ENCODE peak calls at places on chromosomes 16 and 17, in eight cellular contexts. One of them, this sample, is unnamed.
A peak's percentile ranks its signal among the peaks of the same experiment; 100 is the strongest.

GRCh38 chr17:27354491-27355081 is 60.7 kb downstream of the WSB1 start:
- DNase-seq in testis: no peak
- DNase-seq in endothelial cell of umbilical vein: no peak
- DNase-seq in tibial nerve: no peak
- DNase-seq in suprapubic skin: no peak
- DNase-seq in uterus: no peak
- DNase-seq in Peyer's patch: no peak
- DNase-seq in gastrocnemius medialis: no peak
- DNase-seq in this sample: no peak

GRCh38 chr17:79837888-79838540 is 1.2 kb downstream of the CBX4 start:
- DNase-seq in testis: no peak
- DNase-seq in endothelial cell of umbilical vein: no peak
- DNase-seq in tibial nerve: no peak
- DNase-seq in suprapubic skin: no peak
- DNase-seq in uterus: no peak
- DNase-seq in Peyer's patch: no peak
- DNase-seq in gastrocnemius medialis: no peak
- DNase-seq in this sample: no peak

GRCh38 chr17:27871407-27871806 is 21.8 kb downstream of the LYRM9 start:
- DNase-seq in testis: no peak
- DNase-seq in endothelial cell of umbilical vein: no peak
- DNase-seq in tibial nerve: no peak
- DNase-seq in suprapubic skin: no peak
- DNase-seq in uterus: no peak
- DNase-seq in Peyer's patch: peak; percentile 68
- DNase-seq in gastrocnemius medialis: no peak
- DNase-seq in this sample: no peak

GRCh38 chr17:12973496-12974318 is 44.1 kb downstream of the ELAC2 start:
- DNase-seq in testis: peak; percentile 28
- DNase-seq in endothelial cell of umbilical vein: no peak
- DNase-seq in tibial nerve: no peak
- DNase-seq in suprapubic skin: no peak
- DNase-seq in uterus: peak; percentile 28
- DNase-seq in Peyer's patch: no peak
- DNase-seq in gastrocnemius medialis: no peak
- DNase-seq in this sample: no peak

GRCh38 chr16:81717662-81718189 is 61.4 kb upstream of the PLCG2 start:
- DNase-seq in testis: no peak
- DNase-seq in endothelial cell of umbilical vein: peak; percentile 70
- DNase-seq in tibial nerve: no peak
- DNase-seq in suprapubic skin: no peak
- DNase-seq in uterus: no peak
- DNase-seq in Peyer's patch: no peak
- DNase-seq in gastrocnemius medialis: no peak
- DNase-seq in this sample: no peak

GRCh38 chr16:67399218-67399733 is 6.0 kb upstream of the TPPP3 start:
- DNase-seq in testis: peak; percentile 53
- DNase-seq in endothelial cell of umbilical vein: peak; percentile 47
- DNase-seq in tibial nerve: no peak
- DNase-seq in suprapubic skin: peak; percentile 72
- DNase-seq in uterus: peak; percentile 56
- DNase-seq in Peyer's patch: peak; percentile 74
- DNase-seq in gastrocnemius medialis: no peak
- DNase-seq in this sample: no peak

GRCh38 chr17:77420804-77421634 is 280.2 kb downstream of the SEC14L1 start:
- DNase-seq in testis: peak; percentile 70
- DNase-seq in endothelial cell of umbilical vein: peak; percentile 42
- DNase-seq in tibial nerve: no peak
- DNase-seq in suprapubic skin: no peak
- DNase-seq in uterus: peak; percentile 84
- DNase-seq in Peyer's patch: no peak
- DNase-seq in gastrocnemius medialis: peak; percentile 70
- DNase-seq in this sample: no peak

GRCh38 chr16:85056211-85056748 is 28.7 kb downstream of the KIAA0513 start:
- DNase-seq in testis: no peak
- DNase-seq in endothelial cell of umbilical vein: peak; percentile 35
- DNase-seq in tibial nerve: no peak
- DNase-seq in suprapubic skin: no peak
- DNase-seq in uterus: peak; percentile 28
- DNase-seq in Peyer's patch: no peak
- DNase-seq in gastrocnemius medialis: no peak
- DNase-seq in this sample: no peak

GRCh38 chr17:36089888-36090836 is at the start of gene CCL3:
- DNase-seq in testis: no peak
- DNase-seq in endothelial cell of umbilical vein: no peak
- DNase-seq in tibial nerve: peak; percentile 28
- DNase-seq in suprapubic skin: no peak
- DNase-seq in uterus: no peak
- DNase-seq in Peyer's patch: no peak
- DNase-seq in gastrocnemius medialis: no peak
- DNase-seq in this sample: no peak

GRCh38 chr16:84272740-84273320 is 21.8 kb upstream of the WFDC1 start:
- DNase-seq in testis: no peak
- DNase-seq in endothelial cell of umbilical vein: no peak
- DNase-seq in tibial nerve: no peak
- DNase-seq in suprapubic skin: no peak
- DNase-seq in uterus: no peak
- DNase-seq in Peyer's patch: no peak
- DNase-seq in gastrocnemius medialis: no peak
- DNase-seq in this sample: no peak

GRCh38 chr16:87248704-87249103 is 68.5 kb downstream of the C16orf95 start:
- DNase-seq in testis: no peak
- DNase-seq in endothelial cell of umbilical vein: no peak
- DNase-seq in tibial nerve: no peak
- DNase-seq in suprapubic skin: no peak
- DNase-seq in uterus: no peak
- DNase-seq in Peyer's patch: no peak
- DNase-seq in gastrocnemius medialis: no peak
- DNase-seq in this sample: no peak

GRCh38 chr16:87824991-87825841 is 44.1 kb downstream of the SLC7A5 start:
- DNase-seq in testis: no peak
- DNase-seq in endothelial cell of umbilical vein: no peak
- DNase-seq in tibial nerve: no peak
- DNase-seq in suprapubic skin: no peak
- DNase-seq in uterus: no peak
- DNase-seq in Peyer's patch: no peak
- DNase-seq in gastrocnemius medialis: no peak
- DNase-seq in this sample: no peak

GRCh38 chr17:29682054-29682453 is 59.3 kb upstream of the CORO6 start:
- DNase-seq in testis: no peak
- DNase-seq in endothelial cell of umbilical vein: peak; percentile 41
- DNase-seq in tibial nerve: no peak
- DNase-seq in suprapubic skin: no peak
- DNase-seq in uterus: no peak
- DNase-seq in Peyer's patch: no peak
- DNase-seq in gastrocnemius medialis: no peak
- DNase-seq in this sample: no peak

GRCh38 chr17:64202683-64203430 is 60.2 kb downstream of the TEX2 start:
- DNase-seq in testis: no peak
- DNase-seq in endothelial cell of umbilical vein: no peak
- DNase-seq in tibial nerve: no peak
- DNase-seq in suprapubic skin: no peak
- DNase-seq in uterus: no peak
- DNase-seq in Peyer's patch: no peak
- DNase-seq in gastrocnemius medialis: peak; percentile 80
- DNase-seq in this sample: no peak

GRCh38 chr17:65797809-65798208 is 236.4 kb upstream of the AXIN2 start:
- DNase-seq in testis: no peak
- DNase-seq in endothelial cell of umbilical vein: peak; percentile 5
- DNase-seq in tibial nerve: no peak
- DNase-seq in suprapubic skin: no peak
- DNase-seq in uterus: no peak
- DNase-seq in Peyer's patch: no peak
- DNase-seq in gastrocnemius medialis: no peak
- DNase-seq in this sample: no peak

GRCh38 chr16:12199524-12199923 is 223.0 kb downstream of the SNX29 start:
- DNase-seq in testis: no peak
- DNase-seq in endothelial cell of umbilical vein: no peak
- DNase-seq in tibial nerve: no peak
- DNase-seq in suprapubic skin: no peak
- DNase-seq in uterus: no peak
- DNase-seq in Peyer's patch: no peak
- DNase-seq in gastrocnemius medialis: no peak
- DNase-seq in this sample: no peak

GRCh38 chr16:67201411-67202345 is 2.7 kb downstream of the ELMO3 start:
- DNase-seq in testis: no peak
- DNase-seq in endothelial cell of umbilical vein: no peak
- DNase-seq in tibial nerve: no peak
- DNase-seq in suprapubic skin: no peak
- DNase-seq in uterus: no peak
- DNase-seq in Peyer's patch: no peak
- DNase-seq in gastrocnemius medialis: no peak
- DNase-seq in this sample: no peak

GRCh38 chr16:51408357-51408756 is 257.3 kb upstream of the SALL1 start:
- DNase-seq in testis: no peak
- DNase-seq in endothelial cell of umbilical vein: peak; percentile 3
- DNase-seq in tibial nerve: no peak
- DNase-seq in suprapubic skin: no peak
- DNase-seq in uterus: no peak
- DNase-seq in Peyer's patch: no peak
- DNase-seq in gastrocnemius medialis: no peak
- DNase-seq in this sample: no peak

GRCh38 chr16:73753931-73754330 is 542.7 kb upstream of the PSMD7 start:
- DNase-seq in testis: no peak
- DNase-seq in endothelial cell of umbilical vein: no peak
- DNase-seq in tibial nerve: no peak
- DNase-seq in suprapubic skin: no peak
- DNase-seq in uterus: no peak
- DNase-seq in Peyer's patch: no peak
- DNase-seq in gastrocnemius medialis: no peak
- DNase-seq in this sample: no peak

GRCh38 chr17:4542726-4543191 is 12.4 kb downstream of the MYBBP1A start:
- DNase-seq in testis: no peak
- DNase-seq in endothelial cell of umbilical vein: no peak
- DNase-seq in tibial nerve: no peak
- DNase-seq in suprapubic skin: no peak
- DNase-seq in uterus: no peak
- DNase-seq in Peyer's patch: no peak
- DNase-seq in gastrocnemius medialis: no peak
- DNase-seq in this sample: no peak

GRCh38 chr16:23857256-23857891 is 21.6 kb downstream of the PRKCB start:
- DNase-seq in testis: no peak
- DNase-seq in endothelial cell of umbilical vein: no peak
- DNase-seq in tibial nerve: no peak
- DNase-seq in suprapubic skin: no peak
- DNase-seq in uterus: no peak
- DNase-seq in Peyer's patch: no peak
- DNase-seq in gastrocnemius medialis: no peak
- DNase-seq in this sample: no peak
- TF ChIP-seq POLR2A in testis: no peak
- TF ChIP-seq POLR2A in endothelial cell of umbilical vein: no peak
- TF ChIP-seq POLR2A in tibial nerve: no peak
- TF ChIP-seq POLR2A in suprapubic skin: no peak
- TF ChIP-seq POLR2A in uterus: no peak
- TF ChIP-seq POLR2A in Peyer's patch: no peak
- TF ChIP-seq POLR2A in gastrocnemius medialis: no peak
- TF ChIP-seq POLR2A in this sample: no peak

DNA sequence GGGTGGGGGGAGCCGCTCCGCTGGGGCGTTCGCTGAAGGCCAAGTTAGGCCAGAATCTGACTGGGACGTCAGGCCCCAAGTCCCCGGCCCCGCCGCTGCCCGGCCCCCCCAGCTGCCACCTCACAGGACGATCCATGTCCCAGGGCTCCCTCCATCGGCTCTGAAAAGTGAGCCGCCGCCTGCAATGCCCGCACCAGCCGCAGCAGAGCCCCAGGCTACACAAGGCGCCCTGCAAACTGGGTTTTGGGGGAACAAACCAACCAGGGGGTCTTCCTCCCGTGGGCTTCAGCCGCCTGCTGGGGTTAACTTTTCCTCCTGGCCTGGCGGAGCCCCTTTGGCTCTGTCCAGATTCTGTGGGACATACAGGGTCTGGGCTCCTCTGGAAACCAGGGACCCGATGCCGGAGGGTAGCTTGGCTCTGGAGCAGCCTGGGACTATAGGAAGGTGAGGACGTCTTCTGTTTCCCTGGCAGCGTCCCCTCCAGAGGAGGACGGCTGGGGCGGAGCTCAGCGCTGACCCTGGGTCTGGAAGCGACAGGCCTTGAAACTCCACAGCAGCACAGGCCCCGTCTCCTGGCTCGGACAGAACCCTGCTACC is 835 bp downstream of the NME4 start:
- DNase-seq in testis: peak; percentile 75
- DNase-seq in endothelial cell of umbilical vein: peak; percentile 49
- DNase-seq in tibial nerve: peak; percentile 63
- DNase-seq in suprapubic skin: peak; percentile 90
- DNase-seq in uterus: peak; percentile 70
- DNase-seq in Peyer's patch: peak; percentile 73
- DNase-seq in gastrocnemius medialis: peak; percentile 77
- DNase-seq in this sample: no peak
- H3K4me3 ChIP-seq in testis: peak overlapping the region; percentile 78
- H3K4me3 ChIP-seq in endothelial cell of umbilical vein: no peak overlapping the region
- H3K4me3 ChIP-seq in tibial nerve: peak overlapping the region; percentile 55
- H3K4me3 ChIP-seq in suprapubic skin: peak overlapping the region; percentile 74
- H3K4me3 ChIP-seq in uterus: peak overlapping the region; percentile 34
- H3K4me3 ChIP-seq in Peyer's patch: peak overlapping the region; percentile 83
- H3K4me3 ChIP-seq in gastrocnemius medialis: peak overlapping the region; percentile 58
- H3K4me3 ChIP-seq in this sample: peak overlapping the region; percentile 52

DNA sequence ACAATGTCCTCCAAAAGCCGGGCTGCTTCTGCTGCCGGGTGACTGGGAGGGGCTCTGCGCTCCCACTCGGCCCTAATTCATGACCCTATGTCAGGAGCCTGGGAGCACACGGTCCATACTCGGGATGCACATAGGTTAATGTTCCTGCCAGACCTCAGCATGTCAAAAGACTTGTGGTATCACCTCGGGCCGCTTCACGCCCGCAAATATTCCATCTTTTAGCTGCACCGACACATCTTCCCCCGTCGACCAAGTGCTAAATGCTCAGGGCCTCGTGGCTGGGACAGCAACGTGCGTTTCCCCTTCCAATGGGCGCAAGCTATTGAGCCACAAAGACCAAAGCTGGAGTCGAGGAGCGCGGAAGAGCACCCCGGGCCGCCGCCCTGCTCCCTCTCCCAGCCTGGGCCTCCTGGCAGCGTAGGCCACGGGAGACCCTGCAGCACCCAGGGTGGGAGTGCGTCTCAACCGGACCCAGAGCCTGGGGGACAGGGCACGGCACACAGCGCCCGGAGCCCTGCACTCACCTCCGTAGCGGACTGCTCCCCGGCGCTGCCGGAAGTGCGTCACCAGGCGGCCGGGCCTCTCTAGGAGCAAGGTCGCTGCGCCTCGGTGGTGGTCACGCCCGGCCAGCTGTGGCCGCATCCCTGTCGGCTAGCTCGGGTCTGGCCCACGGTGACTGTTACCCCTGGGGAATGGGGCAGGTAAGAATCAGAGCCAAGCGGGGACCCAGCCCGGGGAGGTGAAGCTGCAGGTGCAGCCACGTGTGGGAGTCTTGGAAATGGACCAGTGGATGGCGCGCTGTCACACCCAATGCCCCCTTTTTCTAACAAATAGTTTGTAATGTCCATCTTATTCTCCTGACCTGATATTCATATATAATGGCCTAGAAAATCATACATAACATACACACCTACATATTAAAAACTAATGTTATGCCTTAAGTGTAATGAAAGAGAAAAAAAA is at the start of gene ZNF23:
- DNase-seq in testis: peak; percentile 92
- DNase-seq in endothelial cell of umbilical vein: peak; percentile 76
- DNase-seq in tibial nerve: peak; percentile 70
- DNase-seq in suprapubic skin: peak; percentile 89
- DNase-seq in uterus: peak; percentile 87
- DNase-seq in Peyer's patch: peak; percentile 90
- DNase-seq in gastrocnemius medialis: peak; percentile 72
- DNase-seq in this sample: peak; percentile 18
- TF ChIP-seq POLR2A in testis: no peak
- TF ChIP-seq POLR2A in endothelial cell of umbilical vein: peak; percentile 89
- TF ChIP-seq POLR2A in tibial nerve: peak; percentile 72
- TF ChIP-seq POLR2A in suprapubic skin: no peak
- TF ChIP-seq POLR2A in uterus: peak; percentile 47
- TF ChIP-seq POLR2A in Peyer's patch: peak; percentile 52
- TF ChIP-seq POLR2A in gastrocnemius medialis: peak; percentile 47
- TF ChIP-seq POLR2A in this sample: peak; percentile 49

GRCh38 chr17:17539591-17539990 is 43.4 kb upstream of the RASD1 start:
- DNase-seq in testis: peak; percentile 66
- DNase-seq in endothelial cell of umbilical vein: no peak
- DNase-seq in tibial nerve: no peak
- DNase-seq in suprapubic skin: no peak
- DNase-seq in uterus: no peak
- DNase-seq in Peyer's patch: no peak
- DNase-seq in gastrocnemius medialis: no peak
- DNase-seq in this sample: no peak
- H3K4me3 ChIP-seq in testis: no peak overlapping the region
- H3K4me3 ChIP-seq in endothelial cell of umbilical vein: no peak overlapping the region
- H3K4me3 ChIP-seq in tibial nerve: no peak overlapping the region
- H3K4me3 ChIP-seq in suprapubic skin: no peak overlapping the region
- H3K4me3 ChIP-seq in uterus: no peak overlapping the region
- H3K4me3 ChIP-seq in Peyer's patch: no peak overlapping the region
- H3K4me3 ChIP-seq in gastrocnemius medialis: no peak overlapping the region
- H3K4me3 ChIP-seq in this sample: no peak overlapping the region